ENCODE peak calls at places on chromosome 7, in four cellular contexts. Q is CD8-positive, alpha-beta memory T cell; U is substantia nigra; O is AG04450. G is an unnamed sample.

GRCh38 chr7:158778476-158778875 is 50.8 kb downstream of the ESYT2 start:
- DNase-seq in Q (no peak), O (peak; percentile 16), U (no peak), G (no peak)

GRCh38 chr7:101564778-101565211 is 64.3 kb downstream of the MYL10 start:
- DNase-seq in U (no peak), Q (peak; percentile 36), O (no peak), G (no peak)

GRCh38 chr7:620885-621284 is 101.2 kb upstream of the PDGFA start:
- DNase-seq in U (no peak), Q (no peak), O (no peak), G (no peak)

GRCh38 chr7:1710936-1711335 is 40.9 kb downstream of the ELFN1 start:
- DNase-seq in Q (no peak), O (no peak), U (no peak), G (no peak)

GRCh38 chr7:157276091-157276561 is 60.7 kb upstream of the DNAJB6 start:
- DNase-seq in U (no peak), O (no peak), Q (no peak), G (no peak)

GRCh38 chr7:106058925-106059324 is 53.2 kb downstream of the SYPL1 start:
- DNase-seq in O (no peak), Q (no peak), U (no peak), G (no peak)

GRCh38 chr7:81036871-81037270 is 118.0 kb upstream of the SEMA3C start:
- DNase-seq in U (no peak), O (no peak), Q (no peak), G (no peak)

GRCh38 chr7:112152186-112152585 is 54.0 kb downstream of the DOCK4 start:
- DNase-seq in O (no peak), Q (no peak), U (no peak), G (no peak)

GRCh38 chr7:87600130-87601124 is at the start of gene ABCB1:
- DNase-seq in Q (peak; percentile 65), O (no peak), U (no peak), G (peak; percentile 32)

GRCh38 chr7:42237891-42238531 is 1.0 kb upstream of the GLI3 start:
- DNase-seq in Q (no peak), O (no peak), U (no peak), G (no peak)
- H3K27ac ChIP-seq in Q (no peak overlapping the region), O (peak overlapping the region; percentile 94), U (peak overlapping the region; percentile 35), G (no peak overlapping the region)

DNA sequence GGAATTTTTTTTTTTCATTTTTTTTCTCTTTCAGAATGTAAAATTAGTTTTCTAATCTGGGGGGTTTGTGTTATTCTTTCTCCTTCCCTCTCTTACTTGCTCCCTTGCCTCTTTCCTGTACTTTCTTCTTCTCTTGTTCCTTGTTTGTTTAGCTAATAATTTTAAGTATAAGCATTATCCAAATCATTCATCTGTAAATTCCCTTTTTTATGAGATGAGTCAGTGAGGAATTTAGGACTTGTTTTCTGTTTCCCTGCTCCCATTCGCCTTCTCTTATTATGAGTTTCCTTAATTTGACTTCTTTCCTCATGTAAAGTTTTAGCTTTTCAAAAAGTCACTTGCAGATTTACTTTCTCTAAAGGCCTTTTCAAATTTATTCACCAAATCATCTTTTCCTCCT is 154.6 kb upstream of the ETV1 start:
- DNase-seq in O (no peak), Q (no peak), U (no peak), G (no peak)
- H3K27ac ChIP-seq in O (no peak overlapping the region), Q (no peak overlapping the region), U (no peak overlapping the region), G (no peak overlapping the region)

DNA sequence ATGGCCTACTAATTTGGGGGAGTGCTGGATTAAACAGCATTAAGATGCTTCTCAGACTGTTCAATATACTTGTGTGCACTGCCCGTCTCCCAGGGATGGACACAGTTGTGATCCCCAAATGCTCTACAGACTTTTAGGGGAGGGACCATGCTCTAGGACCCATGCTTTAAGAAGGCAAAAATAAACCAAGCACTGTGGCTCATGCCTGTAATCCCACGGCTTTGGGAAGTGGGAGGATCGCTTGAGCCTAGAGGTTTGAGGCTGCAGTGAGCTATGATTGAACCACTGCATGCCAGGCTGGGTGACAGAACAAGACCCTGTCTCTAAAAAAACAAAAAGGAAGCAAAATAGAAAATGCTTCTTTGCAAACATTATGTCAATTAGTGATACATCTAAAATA is 102.6 kb downstream of the VOPP1 start:
- DNase-seq in Q (no peak), U (no peak), O (no peak), G (no peak)
- H3K27ac ChIP-seq in Q (no peak overlapping the region), U (peak overlapping the region; percentile 39), O (no peak overlapping the region), G (peak overlapping the region; percentile 79)

DNA sequence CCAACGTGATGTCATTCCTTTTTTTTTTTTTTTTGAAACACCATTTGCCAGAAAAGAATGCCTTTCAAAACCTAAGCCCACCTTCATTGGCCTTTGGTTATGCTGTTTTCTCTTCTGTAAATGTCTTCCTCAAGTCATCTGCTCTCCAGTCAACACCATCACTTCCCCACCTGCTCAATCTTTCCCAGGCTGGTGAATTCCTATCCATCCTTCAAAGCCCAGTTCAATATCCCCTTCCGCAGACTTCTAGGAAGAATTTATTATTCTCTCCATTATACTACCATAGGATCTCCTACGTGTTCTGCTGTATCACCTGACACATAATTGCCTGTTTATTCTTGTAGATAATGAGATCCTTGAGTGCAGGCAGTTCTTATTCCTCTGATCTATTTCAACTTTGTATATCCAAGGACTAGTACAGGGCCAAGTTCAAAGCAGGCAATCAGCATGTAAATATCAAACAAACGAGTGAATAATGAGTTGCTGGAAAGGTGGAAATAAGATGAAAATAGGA is 73.5 kb upstream of the PRR15 start:
- DNase-seq in Q (no peak), U (no peak), O (no peak), G (no peak)
- H3K27ac ChIP-seq in Q (no peak overlapping the region), U (peak overlapping the region; percentile 98), O (no peak overlapping the region), G (no peak overlapping the region)

GRCh38 chr7:45978731-45979211 is 57.7 kb upstream of the IGFBP3 start:
- DNase-seq in O (no peak), Q (no peak), U (no peak), G (no peak)
- H3K27ac ChIP-seq in O (peak overlapping the region; percentile 96), Q (no peak overlapping the region), U (no peak overlapping the region), G (no peak overlapping the region)

DNA sequence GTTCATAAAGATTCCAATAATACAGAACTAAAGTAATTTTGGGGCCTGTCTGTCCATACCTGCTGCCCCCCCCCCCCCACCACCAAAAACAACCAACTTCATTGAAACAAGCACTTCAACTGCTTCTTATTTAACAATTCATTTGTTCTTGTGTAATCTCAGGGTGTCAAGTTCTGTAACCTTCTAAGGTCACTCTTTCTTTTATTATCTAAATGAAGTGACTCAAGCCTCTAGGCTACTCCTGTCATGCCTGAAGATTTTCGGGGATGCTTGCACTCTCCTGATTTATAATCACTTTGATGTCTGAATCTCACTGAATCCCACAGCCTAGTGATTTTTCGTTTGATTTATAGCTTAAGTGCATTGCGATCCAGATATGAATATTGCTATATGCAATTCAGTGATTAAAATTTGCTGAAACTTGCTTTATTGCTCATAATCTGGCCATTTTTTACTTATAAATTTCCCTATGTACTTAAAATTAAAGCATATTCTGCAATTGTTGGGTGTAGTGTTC is 27.2 kb downstream of the GARIN1A start:
- DNase-seq in U (no peak), O (no peak), Q (no peak), G (no peak)
- H3K27ac ChIP-seq in U (no peak overlapping the region), O (no peak overlapping the region), Q (no peak overlapping the region), G (no peak overlapping the region)

G was measured in CD4-positive, alpha-beta T cell.